ENCODE peak calls at places on chromosomes 16 and 17, in eight cellular contexts. One of them, this sample, is unnamed.

GRCh38 chr17:61809816-61810392 is 53.4 kb downstream of the BRIP1 start:
- DNase-seq in Panc1: no peak
- DNase-seq in cardiac fibroblast: peak
- DNase-seq in PC-9: no peak
- DNase-seq in AG10803: peak
- DNase-seq in tibial nerve: no peak
- DNase-seq in fibroblast of mammary gland: peak
- DNase-seq in body of pancreas: no peak
- DNase-seq in this sample: peak

GRCh38 chr16:70644763-70645597 is 1.4 kb upstream of the IL34 start:
- DNase-seq in Panc1: no peak
- DNase-seq in cardiac fibroblast: no peak
- DNase-seq in PC-9: no peak
- DNase-seq in AG10803: no peak
- DNase-seq in tibial nerve: no peak
- DNase-seq in fibroblast of mammary gland: no peak
- DNase-seq in body of pancreas: no peak
- DNase-seq in this sample: no peak

GRCh38 chr17:50495918-50496317 is 12.3 kb upstream of the MYCBPAP start:
- DNase-seq in Panc1: no peak
- DNase-seq in cardiac fibroblast: peak
- DNase-seq in PC-9: no peak
- DNase-seq in AG10803: peak
- DNase-seq in tibial nerve: no peak
- DNase-seq in fibroblast of mammary gland: peak
- DNase-seq in body of pancreas: no peak
- DNase-seq in this sample: no peak

GRCh38 chr17:48213797-48214196 is 106.2 kb downstream of the SNX11 start:
- DNase-seq in Panc1: no peak
- DNase-seq in cardiac fibroblast: no peak
- DNase-seq in PC-9: no peak
- DNase-seq in AG10803: no peak
- DNase-seq in tibial nerve: no peak
- DNase-seq in fibroblast of mammary gland: no peak
- DNase-seq in body of pancreas: peak
- DNase-seq in this sample: no peak

GRCh38 chr16:67878232-67878631 is 5.4 kb downstream of the EDC4 start:
- DNase-seq in Panc1: no peak
- DNase-seq in cardiac fibroblast: no peak
- DNase-seq in PC-9: no peak
- DNase-seq in AG10803: no peak
- DNase-seq in tibial nerve: no peak
- DNase-seq in fibroblast of mammary gland: no peak
- DNase-seq in body of pancreas: no peak
- DNase-seq in this sample: no peak

GRCh38 chr17:54935487-54935886 is 33.0 kb downstream of the COX11 start:
- DNase-seq in Panc1: no peak
- DNase-seq in cardiac fibroblast: no peak
- DNase-seq in PC-9: no peak
- DNase-seq in AG10803: no peak
- DNase-seq in tibial nerve: no peak
- DNase-seq in fibroblast of mammary gland: no peak
- DNase-seq in body of pancreas: no peak
- DNase-seq in this sample: no peak

GRCh38 chr17:35373984-35374765 is 754 bp upstream of the SLFN11 start:
- DNase-seq in Panc1: no peak
- DNase-seq in cardiac fibroblast: peak
- DNase-seq in PC-9: no peak
- DNase-seq in AG10803: peak
- DNase-seq in tibial nerve: peak
- DNase-seq in fibroblast of mammary gland: peak
- DNase-seq in body of pancreas: peak
- DNase-seq in this sample: peak

GRCh38 chr16:58128721-58129096 is 472 bp downstream of the CFAP20 start:
- DNase-seq in Panc1: no peak
- DNase-seq in cardiac fibroblast: no peak
- DNase-seq in PC-9: peak
- DNase-seq in AG10803: no peak
- DNase-seq in tibial nerve: no peak
- DNase-seq in fibroblast of mammary gland: no peak
- DNase-seq in body of pancreas: peak
- DNase-seq in this sample: no peak

GRCh38 chr17:6648181-6648580 is 3.2 kb downstream of the MED31 start:
- DNase-seq in Panc1: no peak
- DNase-seq in cardiac fibroblast: no peak
- DNase-seq in PC-9: no peak
- DNase-seq in AG10803: no peak
- DNase-seq in tibial nerve: no peak
- DNase-seq in fibroblast of mammary gland: peak
- DNase-seq in body of pancreas: no peak
- DNase-seq in this sample: no peak

GRCh38 chr17:57032343-57032742 is 52.7 kb upstream of the AKAP1 start:
- DNase-seq in Panc1: no peak
- DNase-seq in cardiac fibroblast: no peak
- DNase-seq in PC-9: no peak
- DNase-seq in AG10803: no peak
- DNase-seq in tibial nerve: no peak
- DNase-seq in fibroblast of mammary gland: no peak
- DNase-seq in body of pancreas: peak
- DNase-seq in this sample: no peak

GRCh38 chr17:50903604-50904521 is 37.7 kb upstream of the TOB1 start:
- DNase-seq in Panc1: no peak
- DNase-seq in cardiac fibroblast: peak
- DNase-seq in PC-9: no peak
- DNase-seq in AG10803: peak
- DNase-seq in tibial nerve: no peak
- DNase-seq in fibroblast of mammary gland: peak
- DNase-seq in body of pancreas: no peak
- DNase-seq in this sample: peak

GRCh38 chr16:69865701-69866100 is 85.4 kb upstream of the CLEC18A start:
- DNase-seq in Panc1: no peak
- DNase-seq in cardiac fibroblast: peak
- DNase-seq in PC-9: peak
- DNase-seq in AG10803: peak
- DNase-seq in tibial nerve: no peak
- DNase-seq in fibroblast of mammary gland: peak
- DNase-seq in body of pancreas: no peak
- DNase-seq in this sample: peak

GRCh38 chr16:17245727-17246576 is 224.8 kb downstream of the XYLT1 start:
- DNase-seq in Panc1: no peak
- DNase-seq in cardiac fibroblast: no peak
- DNase-seq in PC-9: no peak
- DNase-seq in AG10803: no peak
- DNase-seq in tibial nerve: no peak
- DNase-seq in fibroblast of mammary gland: no peak
- DNase-seq in body of pancreas: no peak
- DNase-seq in this sample: no peak

GRCh38 chr16:14486520-14487303 is 143.3 kb downstream of the PARN start:
- DNase-seq in Panc1: no peak
- DNase-seq in cardiac fibroblast: peak
- DNase-seq in PC-9: peak
- DNase-seq in AG10803: peak
- DNase-seq in tibial nerve: peak
- DNase-seq in fibroblast of mammary gland: peak
- DNase-seq in body of pancreas: peak
- DNase-seq in this sample: peak

GRCh38 chr17:81365148-81365600 is 30.1 kb upstream of the BAHCC1 start:
- DNase-seq in Panc1: no peak
- DNase-seq in cardiac fibroblast: peak
- DNase-seq in PC-9: peak
- DNase-seq in AG10803: peak
- DNase-seq in tibial nerve: no peak
- DNase-seq in fibroblast of mammary gland: peak
- DNase-seq in body of pancreas: peak
- DNase-seq in this sample: peak

DNA sequence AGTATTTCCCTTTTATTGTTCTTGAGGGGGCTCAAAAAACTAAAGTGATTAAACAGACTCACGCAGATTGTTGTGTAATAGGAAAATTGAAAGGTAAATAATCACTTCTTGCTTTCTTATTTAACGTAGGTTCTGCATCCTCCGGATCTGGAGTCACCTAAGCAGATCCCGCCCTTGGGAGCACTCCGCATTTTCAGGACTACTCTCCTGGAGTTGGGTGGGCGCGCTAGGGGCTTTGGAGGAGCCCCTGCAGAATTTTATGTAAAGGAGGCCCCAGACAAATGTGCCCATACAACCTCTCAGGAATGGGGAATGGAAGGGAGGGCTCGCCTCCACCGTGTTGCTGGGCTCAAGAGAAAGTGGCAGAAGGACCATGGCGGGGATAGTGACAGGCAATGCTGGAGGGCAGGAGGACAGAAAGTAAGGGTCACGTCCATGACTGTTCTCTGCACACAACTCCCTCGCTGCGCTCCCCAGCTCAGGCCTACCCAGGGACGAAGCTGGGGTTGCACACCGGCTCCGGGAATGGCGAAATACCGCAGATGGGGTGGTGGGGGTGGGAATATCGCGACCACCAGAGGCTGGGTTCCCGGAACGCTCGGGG is 8.3 kb downstream of the MT2A start:
- DNase-seq in Panc1: no peak
- DNase-seq in cardiac fibroblast: no peak
- DNase-seq in PC-9: no peak
- DNase-seq in AG10803: no peak
- DNase-seq in tibial nerve: no peak
- DNase-seq in fibroblast of mammary gland: no peak
- DNase-seq in body of pancreas: no peak
- DNase-seq in this sample: no peak
- H3K4me3 ChIP-seq in Panc1: peak
- H3K4me3 ChIP-seq in cardiac fibroblast: peak
- H3K4me3 ChIP-seq in PC-9: no peak
- H3K4me3 ChIP-seq in AG10803: peak
- H3K4me3 ChIP-seq in tibial nerve: peak
- H3K4me3 ChIP-seq in fibroblast of mammary gland: peak
- H3K4me3 ChIP-seq in body of pancreas: no peak
- H3K4me3 ChIP-seq in this sample: peak

GRCh38 chr17:39661744-39662541 is 3.2 kb upstream of the TCAP start:
- DNase-seq in Panc1: no peak
- DNase-seq in cardiac fibroblast: no peak
- DNase-seq in PC-9: no peak
- DNase-seq in AG10803: no peak
- DNase-seq in tibial nerve: no peak
- DNase-seq in fibroblast of mammary gland: no peak
- DNase-seq in body of pancreas: no peak
- DNase-seq in this sample: no peak
- TF ChIP-seq CTCF in Panc1: no peak
- TF ChIP-seq CTCF in cardiac fibroblast: no peak
- TF ChIP-seq CTCF in PC-9: no peak
- TF ChIP-seq CTCF in AG10803: no peak
- TF ChIP-seq CTCF in tibial nerve: no peak
- TF ChIP-seq CTCF in fibroblast of mammary gland: no peak
- TF ChIP-seq CTCF in body of pancreas: no peak
- TF ChIP-seq CTCF in this sample: no peak

DNA sequence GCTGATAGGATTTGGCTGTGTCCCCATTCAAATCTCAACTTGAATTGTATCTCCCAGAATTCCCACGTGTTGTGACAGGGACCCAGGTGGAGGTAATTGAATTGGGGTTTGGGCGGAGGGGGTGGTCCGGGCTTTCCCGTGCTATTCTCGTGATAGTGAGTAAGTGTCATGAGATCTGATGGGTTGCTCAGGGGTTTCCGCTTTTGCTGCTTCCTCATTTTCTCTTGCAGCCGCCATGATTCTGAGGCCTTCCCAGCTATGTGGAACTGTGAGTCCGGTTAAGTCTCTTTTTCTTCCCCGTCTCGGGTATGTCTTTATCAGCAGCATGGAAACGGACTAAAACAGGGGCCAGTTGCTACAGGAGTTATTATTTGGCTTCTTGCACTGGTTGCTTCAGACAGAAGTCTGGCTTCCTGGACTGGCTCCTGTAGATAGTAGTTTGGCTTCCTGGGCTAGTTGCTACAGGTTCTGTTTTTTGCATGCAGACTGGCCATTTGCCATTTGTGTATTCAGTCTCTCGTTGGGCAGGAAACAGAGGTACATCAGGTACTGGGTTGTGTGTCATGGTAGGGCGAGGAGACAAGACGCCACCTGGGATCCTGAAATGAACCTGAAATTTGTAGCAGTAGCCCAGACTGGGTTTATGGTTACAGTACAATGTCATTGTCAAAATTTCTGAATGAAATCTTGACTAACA is 32.6 kb downstream of the CNTNAP4 start:
- DNase-seq in Panc1: no peak
- DNase-seq in cardiac fibroblast: no peak
- DNase-seq in PC-9: no peak
- DNase-seq in AG10803: no peak
- DNase-seq in tibial nerve: no peak
- DNase-seq in fibroblast of mammary gland: no peak
- DNase-seq in body of pancreas: no peak
- DNase-seq in this sample: no peak
- H3K4me3 ChIP-seq in Panc1: no peak
- H3K4me3 ChIP-seq in cardiac fibroblast: no peak
- H3K4me3 ChIP-seq in PC-9: no peak
- H3K4me3 ChIP-seq in AG10803: no peak
- H3K4me3 ChIP-seq in tibial nerve: no peak
- H3K4me3 ChIP-seq in fibroblast of mammary gland: no peak
- H3K4me3 ChIP-seq in body of pancreas: no peak
- H3K4me3 ChIP-seq in this sample: no peak

DNA sequence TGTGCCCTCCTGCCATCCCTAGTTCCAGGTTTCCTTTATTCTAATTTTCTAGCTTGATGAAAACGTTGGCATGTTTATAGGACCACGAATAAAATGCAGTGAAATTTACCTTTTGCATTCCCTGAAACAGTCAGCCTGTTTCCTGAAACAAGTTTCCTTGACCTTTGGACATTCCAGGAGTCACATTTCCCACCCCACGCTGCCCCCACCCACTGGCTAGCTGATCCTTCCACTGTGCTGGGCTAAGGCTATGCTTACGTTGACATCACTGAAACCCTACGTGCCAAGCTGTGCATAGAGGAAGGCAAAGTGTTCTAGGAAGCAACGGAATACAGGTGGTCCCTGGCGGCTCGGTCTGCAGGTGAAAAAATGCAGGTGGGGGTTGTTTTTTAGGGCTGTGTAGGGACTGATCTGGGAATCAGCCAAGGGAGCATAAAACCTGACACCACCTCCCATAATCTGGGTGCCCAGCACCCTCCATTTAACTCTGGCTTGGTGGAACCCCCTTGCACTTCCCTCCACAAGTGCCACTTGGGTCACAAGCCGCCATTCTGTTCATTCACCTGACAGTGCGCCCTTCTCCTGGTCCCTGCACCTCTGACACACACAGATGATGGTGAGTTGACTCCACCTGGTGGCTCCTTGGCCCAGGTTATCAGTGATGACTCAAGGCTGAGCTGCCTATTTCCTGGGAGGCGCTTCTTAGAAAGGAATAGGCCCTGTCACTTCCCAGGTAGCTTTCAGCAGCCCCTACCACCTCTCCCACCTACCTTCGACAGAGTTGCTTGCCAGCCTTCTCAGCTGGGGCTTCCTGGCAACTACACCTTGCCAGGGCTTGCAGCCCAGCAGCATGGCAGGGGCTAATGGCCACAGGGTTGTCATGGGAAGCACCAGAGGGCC is 83.7 kb downstream of the N4BP1 start:
- DNase-seq in Panc1: peak
- DNase-seq in cardiac fibroblast: peak
- DNase-seq in PC-9: peak
- DNase-seq in AG10803: no peak
- DNase-seq in tibial nerve: no peak
- DNase-seq in fibroblast of mammary gland: no peak
- DNase-seq in body of pancreas: peak
- DNase-seq in this sample: no peak
- TF ChIP-seq CTCF in Panc1: no peak
- TF ChIP-seq CTCF in cardiac fibroblast: no peak
- TF ChIP-seq CTCF in PC-9: peak
- TF ChIP-seq CTCF in AG10803: peak
- TF ChIP-seq CTCF in tibial nerve: no peak
- TF ChIP-seq CTCF in fibroblast of mammary gland: no peak
- TF ChIP-seq CTCF in body of pancreas: peak
- TF ChIP-seq CTCF in this sample: peak

GRCh38 chr16:982152-983043 is 828 bp downstream of the SOX8 start:
- DNase-seq in Panc1: no peak
- DNase-seq in cardiac fibroblast: peak
- DNase-seq in PC-9: no peak
- DNase-seq in AG10803: no peak
- DNase-seq in tibial nerve: no peak
- DNase-seq in fibroblast of mammary gland: no peak
- DNase-seq in body of pancreas: no peak
- DNase-seq in this sample: no peak
- H3K4me3 ChIP-seq in Panc1: peak
- H3K4me3 ChIP-seq in cardiac fibroblast: no peak
- H3K4me3 ChIP-seq in PC-9: no peak
- H3K4me3 ChIP-seq in AG10803: no peak
- H3K4me3 ChIP-seq in tibial nerve: peak
- H3K4me3 ChIP-seq in fibroblast of mammary gland: no peak
- H3K4me3 ChIP-seq in body of pancreas: no peak
- H3K4me3 ChIP-seq in this sample: no peak

This sample was measured in astrocyte of the spinal cord.